ENCODE peak calls at places on chromosomes 4 and X, in four cellular contexts. One of them, this sample, is unnamed.

GRCh38 chrX:14529288-14529989 is at the start of gene GLRA2:
- DNase-seq in lower leg skin: no peak
- DNase-seq in dorsolateral prefrontal cortex: no peak
- DNase-seq in GM12865: peak
- DNase-seq in this sample: no peak

GRCh38 chrX:153460826-153461225 is 9.6 kb downstream of the HAUS7 start:
- DNase-seq in lower leg skin: no peak
- DNase-seq in dorsolateral prefrontal cortex: peak
- DNase-seq in GM12865: peak
- DNase-seq in this sample: no peak

GRCh38 chrX:110408949-110409588 is 50.4 kb downstream of the RTL9 start:
- DNase-seq in GM12865: no peak
- DNase-seq in lower leg skin: no peak
- DNase-seq in dorsolateral prefrontal cortex: no peak
- DNase-seq in this sample: no peak

GRCh38 chrX:13732246-13733067 is 2.0 kb downstream of the TRAPPC2 start:
- DNase-seq in dorsolateral prefrontal cortex: no peak
- DNase-seq in lower leg skin: no peak
- DNase-seq in GM12865: no peak
- DNase-seq in this sample: no peak

GRCh38 chr4:169117591-169118081 is 107.6 kb upstream of the CBR4 start:
- DNase-seq in dorsolateral prefrontal cortex: no peak
- DNase-seq in lower leg skin: no peak
- DNase-seq in GM12865: no peak
- DNase-seq in this sample: no peak

GRCh38 chr4:84238247-84239090 is 260.6 kb downstream of the NKX6-1 start:
- DNase-seq in lower leg skin: no peak
- DNase-seq in GM12865: no peak
- DNase-seq in dorsolateral prefrontal cortex: no peak
- DNase-seq in this sample: no peak

GRCh38 chr4:159069922-159070321 is 33.0 kb upstream of the RAPGEF2 start:
- DNase-seq in lower leg skin: no peak
- DNase-seq in dorsolateral prefrontal cortex: no peak
- DNase-seq in GM12865: no peak
- DNase-seq in this sample: no peak

GRCh38 chrX:10370976-10371375 is 214.2 kb downstream of the CLCN4 start:
- DNase-seq in dorsolateral prefrontal cortex: no peak
- DNase-seq in lower leg skin: no peak
- DNase-seq in GM12865: no peak
- DNase-seq in this sample: no peak

GRCh38 chr4:146368209-146368608 is 153.5 kb downstream of the SLC10A7 start:
- DNase-seq in GM12865: no peak
- DNase-seq in dorsolateral prefrontal cortex: no peak
- DNase-seq in lower leg skin: no peak
- DNase-seq in this sample: no peak

GRCh38 chr4:120452006-120452405 is 385.4 kb upstream of the MAD2L1 start:
- DNase-seq in lower leg skin: no peak
- DNase-seq in GM12865: no peak
- DNase-seq in dorsolateral prefrontal cortex: no peak
- DNase-seq in this sample: no peak

GRCh38 chr4:3112979-3113469 is 38.5 kb downstream of the HTT start:
- DNase-seq in GM12865: no peak
- DNase-seq in lower leg skin: no peak
- DNase-seq in dorsolateral prefrontal cortex: no peak
- DNase-seq in this sample: no peak

GRCh38 chr4:84224522-84224921 is 274.6 kb downstream of the NKX6-1 start:
- DNase-seq in lower leg skin: no peak
- DNase-seq in dorsolateral prefrontal cortex: no peak
- DNase-seq in GM12865: no peak
- DNase-seq in this sample: no peak

GRCh38 chr4:139568206-139568969 is 12.4 kb upstream of the SETD7 start:
- DNase-seq in lower leg skin: no peak
- DNase-seq in GM12865: no peak
- DNase-seq in dorsolateral prefrontal cortex: no peak
- DNase-seq in this sample: no peak

GRCh38 chr4:139562839-139563238 is 6.8 kb upstream of the SETD7 start:
- DNase-seq in dorsolateral prefrontal cortex: no peak
- DNase-seq in lower leg skin: no peak
- DNase-seq in GM12865: no peak
- DNase-seq in this sample: no peak

GRCh38 chr4:139562067-139562684 is 6.2 kb upstream of the SETD7 start:
- DNase-seq in GM12865: no peak
- DNase-seq in dorsolateral prefrontal cortex: no peak
- DNase-seq in lower leg skin: no peak
- DNase-seq in this sample: no peak

GRCh38 chr4:139563515-139563914 is 7.5 kb upstream of the SETD7 start:
- DNase-seq in GM12865: no peak
- DNase-seq in lower leg skin: no peak
- DNase-seq in dorsolateral prefrontal cortex: no peak
- DNase-seq in this sample: no peak

GRCh38 chr4:139564502-139564901 is 8.5 kb upstream of the SETD7 start:
- DNase-seq in dorsolateral prefrontal cortex: no peak
- DNase-seq in GM12865: no peak
- DNase-seq in lower leg skin: no peak
- DNase-seq in this sample: no peak
- TF ChIP-seq CTCF in dorsolateral prefrontal cortex: no peak
- TF ChIP-seq CTCF in GM12865: peak
- TF ChIP-seq CTCF in lower leg skin: no peak
- TF ChIP-seq CTCF in this sample: peak

DNA sequence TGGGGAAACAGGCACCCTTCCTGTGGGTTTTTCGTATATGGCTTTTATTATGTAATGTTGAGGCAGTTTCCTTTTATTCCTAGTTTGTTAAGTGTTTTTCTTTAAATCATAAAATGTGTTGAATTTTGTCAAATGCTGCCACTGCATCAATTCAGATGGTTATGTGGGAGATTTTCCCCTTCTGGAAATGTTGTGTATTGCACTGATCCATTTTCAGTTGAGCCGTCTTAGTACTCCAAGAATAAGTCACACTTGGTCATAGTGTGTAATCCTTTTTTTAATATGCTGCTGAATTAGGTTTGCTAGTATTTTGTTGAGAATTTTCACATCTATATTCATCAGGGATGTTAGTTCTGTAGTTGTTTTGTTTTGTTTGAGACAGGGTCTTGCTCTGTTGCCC is 9.5 kb upstream of the CTBP1 start:
- DNase-seq in lower leg skin: no peak
- DNase-seq in GM12865: no peak
- DNase-seq in dorsolateral prefrontal cortex: no peak
- DNase-seq in this sample: no peak
- TF ChIP-seq CTCF in lower leg skin: no peak
- TF ChIP-seq CTCF in GM12865: no peak
- TF ChIP-seq CTCF in dorsolateral prefrontal cortex: no peak
- TF ChIP-seq CTCF in this sample: no peak

DNA sequence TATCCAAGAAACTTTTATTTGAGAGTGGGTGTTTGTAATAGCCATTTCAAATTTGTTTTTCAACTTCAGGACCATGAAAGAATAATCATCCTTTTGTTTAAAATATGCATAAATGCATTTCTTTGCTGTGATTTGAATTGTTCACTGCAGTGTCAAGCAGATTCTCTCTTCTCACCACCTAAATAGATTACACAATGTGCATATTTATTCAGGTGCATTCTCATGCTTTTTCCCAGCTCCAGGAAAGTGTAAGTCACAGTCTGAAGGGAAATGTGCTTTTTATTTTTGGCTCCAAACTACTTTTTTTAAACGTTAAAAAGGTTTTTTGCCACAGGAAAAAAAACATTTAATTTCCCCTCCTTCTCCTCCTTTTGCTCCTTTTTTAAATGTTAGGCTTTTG is 17.5 kb downstream of the C4orf33 start:
- DNase-seq in dorsolateral prefrontal cortex: no peak
- DNase-seq in lower leg skin: no peak
- DNase-seq in GM12865: no peak
- DNase-seq in this sample: no peak
- TF ChIP-seq CTCF in dorsolateral prefrontal cortex: no peak
- TF ChIP-seq CTCF in lower leg skin: no peak
- TF ChIP-seq CTCF in GM12865: no peak
- TF ChIP-seq CTCF in this sample: no peak

GRCh38 chr4:6681191-6681590 is 12.5 kb upstream of the S100P start:
- DNase-seq in GM12865: no peak
- DNase-seq in lower leg skin: no peak
- DNase-seq in dorsolateral prefrontal cortex: no peak
- DNase-seq in this sample: no peak
- TF ChIP-seq CTCF in GM12865: peak
- TF ChIP-seq CTCF in lower leg skin: no peak
- TF ChIP-seq CTCF in dorsolateral prefrontal cortex: no peak
- TF ChIP-seq CTCF in this sample: no peak

GRCh38 chr4:157075811-157076577 is at the start of gene GLRB:
- DNase-seq in dorsolateral prefrontal cortex: peak
- DNase-seq in GM12865: no peak
- DNase-seq in lower leg skin: no peak
- DNase-seq in this sample: no peak
- TF ChIP-seq CTCF in dorsolateral prefrontal cortex: no peak
- TF ChIP-seq CTCF in GM12865: no peak
- TF ChIP-seq CTCF in lower leg skin: no peak
- TF ChIP-seq CTCF in this sample: no peak

GRCh38 chrX:66815227-66815626 is 176.3 kb upstream of the EDA2R start:
- DNase-seq in dorsolateral prefrontal cortex: no peak
- DNase-seq in lower leg skin: no peak
- DNase-seq in GM12865: no peak
- DNase-seq in this sample: no peak
- TF ChIP-seq CTCF in dorsolateral prefrontal cortex: no peak
- TF ChIP-seq CTCF in lower leg skin: no peak
- TF ChIP-seq CTCF in GM12865: no peak
- TF ChIP-seq CTCF in this sample: no peak

GRCh38 chrX:17697191-17697590 is 40.1 kb upstream of the SCML1 start:
- DNase-seq in dorsolateral prefrontal cortex: no peak
- DNase-seq in GM12865: no peak
- DNase-seq in lower leg skin: no peak
- DNase-seq in this sample: no peak
- TF ChIP-seq CTCF in dorsolateral prefrontal cortex: no peak
- TF ChIP-seq CTCF in GM12865: no peak
- TF ChIP-seq CTCF in lower leg skin: no peak
- TF ChIP-seq CTCF in this sample: no peak